ENCODE peak calls at places on chromosomes 1 and 21, in six cellular contexts. B, X, D, N, Y and G are unnamed samples.

GRCh38 chr1:88800382-88801051 is 90.8 kb downstream of the GTF2B start:
- DNase-seq in X (no peak), D (peak; percentile 28), N (peak; percentile 13), Y (no peak), B (peak; percentile 24), G (peak; percentile 42)

GRCh38 chr1:94755675-94756074 is 64.5 kb upstream of the SLC44A3 start:
- DNase-seq in X (peak; percentile 70), Y (no peak), N (peak; percentile 99), B (peak; percentile 97), D (no peak), G (peak; percentile 79)

GRCh38 chr1:164786980-164787833 is 228.2 kb downstream of the PBX1 start:
- DNase-seq in X (peak; percentile 95), Y (peak; percentile 82), N (peak; percentile 75), D (peak; percentile 85), B (peak; percentile 77), G (peak; percentile 32)

GRCh38 chr1:12745126-12745991 is 641 bp upstream of the CFAP107 start:
- DNase-seq in N (no peak), B (peak; percentile 73), Y (no peak), X (no peak), D (no peak), G (no peak)

GRCh38 chr1:113517983-113518382 is 127.7 kb downstream of the MAGI3 start:
- DNase-seq in B (no peak), Y (no peak), D (no peak), X (no peak), N (no peak), G (no peak)

GRCh38 chr1:21653744-21654100 is 15.4 kb downstream of the RAP1GAP start:
- DNase-seq in X (no peak), Y (no peak), N (no peak), D (no peak), B (no peak), G (no peak)

GRCh38 chr1:218480691-218481099 is 135.6 kb downstream of the TGFB2 start:
- DNase-seq in B (peak; percentile 94), N (peak; percentile 95), X (no peak), Y (no peak), D (no peak), G (no peak)

GRCh38 chr1:151992345-151993083 is 1.1 kb downstream of the S100A10 start:
- DNase-seq in B (peak; percentile 94), X (peak; percentile 92), Y (no peak), N (peak; percentile 87), D (peak; percentile 92), G (no peak)

GRCh38 chr1:216815239-216815955 is 92.2 kb upstream of the ESRRG start:
- DNase-seq in D (peak; percentile 18), X (no peak), B (peak; percentile 4), Y (peak; percentile 33), N (peak; percentile 70), G (no peak)

GRCh38 chr1:55534565-55535091 is 319.5 kb upstream of the USP24 start:
- DNase-seq in B (no peak), D (no peak), Y (no peak), N (no peak), X (no peak), G (no peak)
- H3K4me3 ChIP-seq in B (no peak overlapping the region), D (no peak overlapping the region), Y (no peak overlapping the region), N (no peak overlapping the region), X (no peak overlapping the region), G (no peak overlapping the region)

GRCh38 chr1:200037904-200038644 is 10.6 kb downstream of the NR5A2 start:
- DNase-seq in N (no peak), X (no peak), B (no peak), Y (peak; percentile 15), D (no peak), G (no peak)

GRCh38 chr1:200040516-200041138 is 13.1 kb downstream of the NR5A2 start:
- DNase-seq in Y (peak; percentile 32), B (no peak), D (peak; percentile 74), N (no peak), X (no peak), G (no peak)

GRCh38 chr1:200038645-200038986 is 11.1 kb downstream of the NR5A2 start:
- DNase-seq in X (no peak), B (no peak), Y (peak; percentile 77), D (peak; percentile 72), N (no peak), G (no peak)

GRCh38 chr1:200039849-200040479 is 12.5 kb downstream of the NR5A2 start:
- DNase-seq in X (no peak), Y (peak; percentile 35), B (no peak), D (peak; percentile 45), N (no peak), G (no peak)

DNA sequence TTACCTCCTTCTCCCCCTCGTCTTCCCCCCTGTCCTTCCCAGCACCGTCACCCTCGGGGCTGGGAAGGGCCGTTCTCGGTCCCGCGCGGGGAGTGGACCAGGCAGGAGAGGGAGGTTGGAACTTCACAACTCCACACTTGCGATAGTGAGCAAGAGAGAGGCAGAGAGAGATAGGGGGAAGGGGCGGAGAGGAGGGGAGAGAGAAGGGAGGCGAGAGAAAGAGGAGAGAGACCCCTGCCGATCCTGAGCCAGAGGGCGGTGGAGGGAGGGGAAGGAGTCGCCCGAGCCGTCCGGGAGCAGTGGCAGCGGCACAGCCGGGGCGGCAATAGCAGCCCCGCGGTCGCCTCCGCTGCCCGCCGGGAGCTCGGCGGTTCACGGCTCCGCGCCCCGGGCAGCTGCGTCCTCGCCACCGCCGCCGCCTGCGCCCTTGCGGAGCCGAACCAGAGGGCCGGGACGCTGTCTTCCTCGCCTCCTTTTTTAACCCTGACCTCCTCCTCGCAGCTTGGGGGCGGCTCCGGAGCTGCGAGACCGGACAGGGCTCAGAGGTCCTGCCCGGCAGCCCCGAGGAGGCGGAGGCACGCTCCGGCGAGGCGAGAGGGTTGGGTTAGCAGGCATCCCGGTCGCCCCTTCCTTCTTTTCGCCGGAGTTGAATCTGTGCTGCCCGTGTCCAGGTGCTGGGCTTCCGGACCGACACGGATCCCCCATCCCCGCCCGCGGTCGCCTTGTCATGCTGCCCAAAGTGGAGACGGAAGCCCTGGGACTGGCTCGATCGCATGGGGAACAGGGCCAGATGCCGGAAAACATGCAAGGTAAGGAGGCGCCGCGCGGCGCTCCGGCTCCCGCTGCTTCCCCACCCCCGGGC is 11.7 kb downstream of the NR5A2 start:
- DNase-seq in N (no peak), Y (peak; percentile 70), B (peak; percentile 29), X (no peak), D (peak; percentile 61), G (no peak)
- H3K4me3 ChIP-seq in N (peak overlapping the region; percentile 44), Y (peak overlapping the region; percentile 85), B (peak overlapping the region; percentile 67), X (peak overlapping the region; percentile 38), D (peak overlapping the region; percentile 60), G (peak overlapping the region; percentile 20)

GRCh38 chr1:226111109-226111864 is 48.8 kb downstream of the H3-3A start:
- DNase-seq in D (no peak), X (no peak), B (no peak), Y (no peak), N (no peak), G (no peak)
- H3K4me3 ChIP-seq in D (peak overlapping the region; percentile 41), X (peak overlapping the region; percentile 67), B (peak overlapping the region; percentile 60), Y (peak overlapping the region; percentile 84), N (peak overlapping the region; percentile 57), G (peak overlapping the region; percentile 59)

GRCh38 chr1:15760520-15761211 is 2.1 kb downstream of the FBLIM1 start:
- DNase-seq in N (peak; percentile 74), B (peak; percentile 57), Y (no peak), X (peak; percentile 82), D (peak; percentile 36), G (no peak)
- H3K4me3 ChIP-seq in N (peak overlapping the region; percentile 21), B (peak overlapping the region; percentile 39), Y (peak overlapping the region; percentile 43), X (peak overlapping the region; percentile 19), D (no peak overlapping the region), G (no peak overlapping the region)

GRCh38 chr1:172246521-172247390 is 173.7 kb upstream of the C1orf105 start:
- DNase-seq in N (no peak), Y (no peak), B (no peak), X (no peak), D (no peak), G (no peak)
- H3K4me3 ChIP-seq in N (no peak overlapping the region), Y (no peak overlapping the region), B (no peak overlapping the region), X (no peak overlapping the region), D (no peak overlapping the region), G (no peak overlapping the region)

DNA sequence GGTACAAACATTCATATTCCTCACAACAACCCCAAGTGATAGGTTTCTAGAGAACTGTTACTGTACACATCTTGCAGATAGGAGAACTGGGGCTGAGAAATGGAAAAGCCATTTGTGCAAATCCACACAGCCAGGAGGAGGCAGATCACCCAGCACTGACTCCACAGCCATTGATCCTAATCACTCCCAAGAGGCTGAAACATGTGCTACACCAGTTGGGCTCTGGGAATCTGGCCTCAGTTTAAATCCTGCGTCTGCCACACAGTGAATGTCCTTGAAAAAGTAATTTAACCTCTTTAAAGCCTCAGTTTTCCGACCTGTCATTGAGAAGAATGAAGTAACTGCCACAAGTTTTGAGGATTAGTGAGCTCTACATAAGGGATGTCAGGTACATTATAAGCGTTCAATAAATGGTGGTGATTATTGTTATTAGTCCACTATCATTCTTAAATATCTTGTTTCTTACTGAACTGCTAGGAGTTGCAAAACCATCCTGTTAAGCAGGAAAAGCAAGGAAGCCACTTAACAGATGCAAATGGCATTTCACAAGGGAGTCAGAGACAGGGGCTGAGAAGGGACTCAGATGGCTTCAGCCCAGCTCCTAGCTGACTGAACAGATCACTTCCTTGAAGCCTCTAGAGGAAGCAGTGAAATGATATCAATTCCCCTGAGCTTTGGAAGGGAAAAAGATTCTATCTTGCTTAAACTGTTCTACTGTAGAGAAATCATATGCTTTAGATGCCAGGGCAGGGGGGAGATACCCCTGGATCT is 151.3 kb downstream of the ST6GALNAC5 start:
- DNase-seq in X (no peak), Y (no peak), D (no peak), B (no peak), N (no peak), G (no peak)
- H3K4me3 ChIP-seq in X (no peak overlapping the region), Y (no peak overlapping the region), D (no peak overlapping the region), B (no peak overlapping the region), N (no peak overlapping the region), G (no peak overlapping the region)

GRCh38 chr1:223765036-223765718 is 52.8 kb downstream of the CAPN2 start:
- DNase-seq in Y (no peak), X (peak; percentile 52), B (peak; percentile 17), D (peak; percentile 49), N (peak; percentile 56), G (no peak)
- H3K4me3 ChIP-seq in Y (no peak overlapping the region), X (no peak overlapping the region), B (no peak overlapping the region), D (no peak overlapping the region), N (no peak overlapping the region), G (no peak overlapping the region)

GRCh38 chr21:44957901-44958451 is 18.1 kb downstream of the SLX9 start:
- DNase-seq in B (no peak), X (peak; percentile 68), D (no peak), Y (no peak), N (no peak), G (no peak)
- H3K4me3 ChIP-seq in B (no peak overlapping the region), X (peak overlapping the region; percentile 9), D (no peak overlapping the region), Y (no peak overlapping the region), N (no peak overlapping the region), G (no peak overlapping the region)